ENCODE peak calls at places on chromosomes 5 and 9, in five cellular contexts. S, Y, I, E and H are unnamed samples. For H3K36me3, the result is how much of the 10 kb centered on the place peaks cover.

GRCh38 chr5:173917788-173918786 is 29.9 kb downstream of the CPEB4 start:
- DNase-seq in E (peak), I (peak), S (no peak), Y (no peak), H (peak)

GRCh38 chr5:142087920-142088679 is 20.5 kb upstream of the NDFIP1 start:
- DNase-seq in I (no peak), S (no peak), Y (no peak), E (no peak), H (no peak)

GRCh38 chr5:145449794-145450193 is 385.3 kb downstream of the PRELID2 start:
- DNase-seq in Y (no peak), I (no peak), S (no peak), E (no peak), H (no peak)

GRCh38 chr9:133341369-133342082 is 5.5 kb upstream of the SURF6 start:
- DNase-seq in I (peak), S (no peak), E (no peak), Y (no peak), H (no peak)

GRCh38 chr9:87542180-87542579 is 44.5 kb downstream of the DAPK1 start:
- DNase-seq in S (no peak), Y (no peak), I (no peak), E (no peak), H (no peak)

GRCh38 chr5:17316973-17317459 is 99.6 kb downstream of the BASP1 start:
- DNase-seq in S (no peak), I (no peak), E (peak), Y (no peak), H (no peak)

GRCh38 chr5:132220476-132220875 is 7.2 kb downstream of the P4HA2 start:
- DNase-seq in I (no peak), S (no peak), Y (no peak), E (no peak), H (no peak)

GRCh38 chr5:56229106-56229505 is 4.0 kb downstream of the ANKRD55 start:
- DNase-seq in S (no peak), E (no peak), Y (no peak), I (no peak), H (no peak)

GRCh38 chr9:128027166-128027539 is 40.0 kb downstream of the NAIF1 start:
- DNase-seq in E (peak), S (no peak), I (no peak), Y (no peak), H (no peak)

GRCh38 chr9:70868044-70868443 is 253.4 kb downstream of the TRPM3 start:
- DNase-seq in E (no peak), I (no peak), S (no peak), Y (no peak), H (no peak)

GRCh38 chr9:36286388-36286787 is 28.1 kb upstream of the GNE start:
- DNase-seq in I (no peak), E (no peak), Y (no peak), S (no peak), H (no peak)
- H3K36me3 ChIP-seq in I (under half), E (under half), Y (under half), S (under half), H (under half)

GRCh38 chr5:96516631-96517071 is 83.6 kb upstream of the PCSK1 start:
- DNase-seq in E (no peak), Y (no peak), I (no peak), S (no peak), H (no peak)
- TF ChIP-seq CTCF in E (no peak), Y (no peak), I (no peak), S (no peak), H (no peak)

GRCh38 chr9:130696139-130696650 is 2.6 kb downstream of the EXOSC2 start:
- DNase-seq in Y (no peak), S (no peak), I (no peak), E (no peak), H (no peak)
- H3K36me3 ChIP-seq in Y (half or more), S (under half), I (under half), E (half or more), H (under half)

GRCh38 chr9:27787941-27788340 is 214.7 kb upstream of the C9orf72 start:
- DNase-seq in I (no peak), S (no peak), Y (no peak), E (no peak), H (no peak)
- TF ChIP-seq CTCF in I (no peak), S (no peak), Y (no peak), E (no peak), H (no peak)

GRCh38 chr9:136695955-136696354 is 8.7 kb upstream of the AGPAT2 start:
- DNase-seq in Y (no peak), S (no peak), E (no peak), I (no peak), H (no peak)
- H3K36me3 ChIP-seq in Y (under half), S (under half), E (under half), I (under half), H (under half)

GRCh38 chr5:105924366-105924765 is 1746.4 kb downstream of the EFNA5 start:
- DNase-seq in Y (no peak), I (no peak), E (no peak), S (no peak), H (no peak)
- TF ChIP-seq CTCF in Y (no peak), I (no peak), E (no peak), S (no peak), H (no peak)

GRCh38 chr9:123011878-123012528 is 21.5 kb upstream of the GPR21 start:
- DNase-seq in E (no peak), S (no peak), I (no peak), Y (no peak), H (peak)
- H3K36me3 ChIP-seq in E (half or more), S (under half), I (under half), Y (half or more), H (under half)

DNA sequence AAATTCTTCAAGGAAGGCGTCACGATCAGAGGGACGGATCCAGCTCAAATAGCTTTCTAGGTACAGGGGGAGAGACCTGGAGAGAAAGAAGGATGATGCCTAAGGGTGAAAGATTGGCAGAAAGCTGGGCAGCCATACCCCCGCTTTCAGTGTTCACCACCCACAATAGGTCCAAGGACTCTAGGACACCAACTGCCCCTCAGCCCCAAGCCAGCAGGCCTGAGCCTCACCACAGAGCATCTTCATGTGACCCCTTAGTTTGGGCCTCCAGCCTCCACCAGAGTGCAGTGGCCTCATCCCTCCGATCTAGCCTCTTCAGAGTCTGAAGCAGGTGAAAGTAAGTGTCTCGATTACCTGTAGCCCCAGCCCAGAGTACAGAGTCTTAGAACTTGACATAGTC is 1.7 kb upstream of the VCP start:
- DNase-seq in E (no peak), I (no peak), Y (no peak), S (no peak), H (no peak)
- TF ChIP-seq CTCF in E (no peak), I (no peak), Y (no peak), S (no peak), H (no peak)

GRCh38 chr9:21862871-21863270 is 60.4 kb downstream of the MTAP start:
- DNase-seq in E (no peak), I (no peak), S (no peak), Y (no peak), H (no peak)
- H3K36me3 ChIP-seq in E (half or more), I (under half), S (under half), Y (half or more), H (under half)

GRCh38 chr9:134381671-134382505 is 55.6 kb downstream of the RXRA start:
- DNase-seq in E (peak), I (peak), Y (no peak), S (no peak), H (no peak)
- TF ChIP-seq CTCF in E (peak), I (peak), Y (peak), S (peak), H (peak)